ENCODE peak calls at places on chromosomes 12 and 14, in six cellular contexts. R is sigmoid colon, S is HCT116, F is stomach, W is spleen, A is transverse colon. Z is an unnamed sample.

GRCh38 chr12:127479256-127479655 is 787.7 kb upstream of the TMEM132C start:
- DNase-seq in R (no peak), S (no peak), F (no peak), W (no peak), A (no peak), Z (no peak)

GRCh38 chr12:122421263-122421814 is 1.1 kb downstream of the CLIP1 start:
- DNase-seq in R (peak), S (no peak), F (peak), W (peak), A (peak), Z (no peak)

GRCh38 chr12:113852695-113853490 is 113.2 kb downstream of the RBM19 start:
- DNase-seq in R (no peak), S (no peak), F (no peak), W (no peak), A (no peak), Z (no peak)

GRCh38 chr12:91923864-91924263 is 221.8 kb downstream of the BTG1 start:
- DNase-seq in R (no peak), S (no peak), F (no peak), W (peak), A (no peak), Z (no peak)

GRCh38 chr14:91356218-91356763 is 61.3 kb downstream of the CCDC88C start:
- DNase-seq in R (no peak), S (no peak), F (no peak), W (peak), A (no peak), Z (no peak)

GRCh38 chr12:111850526-111850925 is 8.5 kb downstream of the MAPKAPK5 start:
- DNase-seq in R (no peak), S (no peak), F (no peak), W (no peak), A (no peak), Z (no peak)

GRCh38 chr14:31486764-31487163 is 1.1 kb downstream of the GPR33 start:
- DNase-seq in R (no peak), S (no peak), F (no peak), W (no peak), A (no peak), Z (no peak)

GRCh38 chr12:50258167-50258551 is 25.2 kb downstream of the LIMA1 start:
- DNase-seq in R (peak), S (no peak), F (no peak), W (no peak), A (peak), Z (no peak)

GRCh38 chr12:93243689-93244513 is 133.8 kb upstream of the NUDT4 start:
- DNase-seq in R (peak), S (no peak), F (no peak), W (no peak), A (peak), Z (no peak)

GRCh38 chr12:88756917-88757316 is 176.6 kb upstream of the KITLG start:
- DNase-seq in R (no peak), S (no peak), F (no peak), W (no peak), A (no peak), Z (no peak)

GRCh38 chr14:84237881-84238280 is 1292.1 kb upstream of the FLRT2 start:
- DNase-seq in R (no peak), S (no peak), F (no peak), W (no peak), A (no peak), Z (no peak)

GRCh38 chr12:47900480-47901129 is 4.2 kb downstream of the VDR start:
- DNase-seq in R (peak), S (peak), F (peak), W (no peak), A (peak), Z (no peak)

GRCh38 chr14:101623685-101624444 is 62.6 kb downstream of the DIO3 start:
- DNase-seq in R (no peak), S (no peak), F (no peak), W (no peak), A (no peak), Z (no peak)

GRCh38 chr14:21066882-21067502 is 3.1 kb upstream of the ARHGEF40 start:
- DNase-seq in R (no peak), S (peak), F (no peak), W (no peak), A (no peak), Z (no peak)

GRCh38 chr14:58415636-58416559 is 11.4 kb downstream of the TIMM9 start:
- DNase-seq in R (no peak), S (no peak), F (no peak), W (no peak), A (no peak), Z (no peak)

GRCh38 chr12:38157274-38157932 is 159.2 kb upstream of the ALG10B start:
- DNase-seq in R (no peak), S (no peak), F (no peak), W (peak), A (no peak), Z (no peak)

GRCh38 chr14:75800792-75801191 is 139.7 kb downstream of the TTLL5 start:
- DNase-seq in R (no peak), S (no peak), F (no peak), W (no peak), A (no peak), Z (no peak)

GRCh38 chr12:91746976-91747375 is 398.7 kb downstream of the BTG1 start:
- DNase-seq in R (no peak), S (no peak), F (no peak), W (no peak), A (no peak), Z (no peak)

GRCh38 chr14:68576496-68577244 is 216.2 kb downstream of the ZFP36L1 start:
- DNase-seq in R (no peak), S (peak), F (no peak), W (no peak), A (no peak), Z (no peak)

GRCh38 chr12:26740991-26741390 is 92.0 kb downstream of the ITPR2 start:
- DNase-seq in R (no peak), S (no peak), F (no peak), W (no peak), A (no peak), Z (no peak)

GRCh38 chr12:11815397-11815796 is 165.9 kb downstream of the ETV6 start:
- DNase-seq in R (no peak), S (no peak), F (no peak), W (no peak), A (no peak), Z (no peak)

GRCh38 chr12:52126605-52127578 is 47.4 kb downstream of the SMIM41 start:
- DNase-seq in R (no peak), S (no peak), F (peak), W (peak), A (no peak), Z (no peak)

GRCh38 chr12:73517859-73518258 is 1019.8 kb upstream of the ATXN7L3B start:
- DNase-seq in R (no peak), S (no peak), F (no peak), W (no peak), A (no peak), Z (no peak)

GRCh38 chr12:67630373-67631088 is 18.0 kb upstream of the DYRK2 start:
- DNase-seq in R (no peak), S (no peak), F (peak), W (peak), A (peak), Z (no peak)

GRCh38 chr12:47080725-47081502 is 1.2 kb upstream of the AMIGO2 start:
- DNase-seq in R (peak), S (no peak), F (peak), W (peak), A (peak), Z (no peak)

GRCh38 chr12:56988207-56988739 is 18.1 kb downstream of the ZBTB39 start:
- DNase-seq in R (no peak), S (no peak), F (no peak), W (peak), A (no peak), Z (no peak)

GRCh38 chr12:1598757-1599156 is 4.4 kb upstream of the FBXL14 start:
- DNase-seq in R (no peak), S (no peak), F (no peak), W (no peak), A (no peak), Z (no peak)

GRCh38 chr12:120996133-120996746 is 17.9 kb downstream of the HNF1A start:
- DNase-seq in R (no peak), S (no peak), F (no peak), W (peak), A (no peak), Z (no peak)

GRCh38 chr12:26188641-26189040 is 6.7 kb upstream of the SSPN start:
- DNase-seq in R (no peak), S (no peak), F (no peak), W (no peak), A (no peak), Z (no peak)

GRCh38 chr12:127911289-127911688 is 355.7 kb upstream of the TMEM132C start:
- DNase-seq in R (no peak), S (no peak), F (no peak), W (no peak), A (peak), Z (no peak)

GRCh38 chr14:82657186-82657675 is 1123.6 kb upstream of the SEL1L start:
- DNase-seq in R (no peak), S (no peak), F (no peak), W (no peak), A (no peak), Z (no peak)

GRCh38 chr12:13425766-13426165 is 229.2 kb downstream of the EMP1 start:
- DNase-seq in R (no peak), S (no peak), F (no peak), W (no peak), A (no peak), Z (no peak)

DNA sequence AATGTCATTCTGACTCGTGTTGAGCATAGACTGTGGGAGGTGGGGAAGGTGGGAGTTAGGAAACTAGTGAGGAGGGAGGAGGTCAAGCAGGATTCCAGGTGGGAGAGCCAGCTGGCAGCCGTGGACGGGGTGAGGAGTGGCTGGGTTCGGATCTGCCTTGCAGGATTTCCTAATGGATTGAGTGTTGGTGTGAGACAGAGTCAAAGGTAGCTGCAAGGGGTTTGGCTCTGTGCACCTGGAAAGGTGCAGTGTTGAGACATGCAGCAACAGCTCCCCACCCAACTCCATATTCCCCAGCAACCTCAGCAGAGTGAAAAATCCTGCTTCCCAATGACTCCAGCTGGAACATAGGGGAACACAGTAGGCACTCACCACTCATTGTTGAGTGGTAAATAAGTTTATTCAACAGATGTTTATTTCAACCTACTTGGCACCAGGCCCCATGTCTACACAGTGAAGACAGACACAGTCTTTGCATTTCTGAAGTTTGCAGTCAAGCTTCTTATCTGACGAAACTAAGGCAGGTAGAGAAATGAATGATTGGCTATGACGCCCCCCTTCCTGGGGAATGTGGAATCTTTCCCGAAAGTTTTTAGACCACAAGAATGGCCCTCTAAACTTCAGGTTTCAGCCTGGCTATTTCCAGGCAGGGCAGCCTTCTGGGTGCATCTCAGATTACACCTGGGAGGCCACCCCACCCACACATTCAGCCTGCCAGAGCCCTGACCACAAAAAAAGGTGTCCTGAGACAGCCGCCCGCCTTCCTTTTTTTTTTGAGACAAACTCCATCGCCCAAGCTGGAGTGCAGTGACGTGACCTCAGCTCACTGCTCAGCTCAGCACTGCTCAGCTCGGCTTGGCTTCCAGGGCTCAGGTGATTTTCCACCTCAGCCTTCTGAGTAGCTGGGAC is 37.9 kb upstream of the PLEKHG6 start:
- DNase-seq in R (peak), S (peak), F (peak), W (peak), A (no peak), Z (no peak)
- TF ChIP-seq POLR2AphosphoS5 in R (no peak), S (peak), F (no peak), W (no peak), A (no peak), Z (no peak)

DNA sequence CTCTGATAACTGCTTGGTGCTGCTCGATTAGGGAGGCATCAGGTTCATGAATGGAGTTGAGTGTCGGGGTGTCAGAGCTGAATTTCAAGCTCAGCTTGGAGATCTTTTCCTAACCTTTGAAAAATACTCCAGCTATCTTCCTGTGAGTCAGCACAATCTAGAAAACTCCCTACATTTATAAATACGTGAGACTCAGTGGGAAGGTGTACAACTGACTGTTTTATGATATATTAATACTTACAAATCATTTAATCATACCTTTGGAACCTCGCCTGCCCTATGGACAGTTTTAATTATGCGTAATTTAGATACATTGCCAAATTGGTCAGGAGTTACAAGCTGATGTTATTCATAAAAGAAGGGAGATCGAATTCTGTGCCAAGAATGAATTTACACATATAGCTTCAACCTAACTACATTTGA is 961 bp downstream of the CMAS start:
- DNase-seq in R (no peak), S (no peak), F (no peak), W (no peak), A (no peak), Z (no peak)
- TF ChIP-seq POLR2AphosphoS5 in R (no peak), S (no peak), F (no peak), W (no peak), A (no peak), Z (no peak)

GRCh38 chr14:89256273-89256672 is 160.8 kb downstream of the FOXN3 start:
- DNase-seq in R (no peak), S (no peak), F (no peak), W (no peak), A (no peak), Z (no peak)
- TF ChIP-seq POLR2AphosphoS5 in R (no peak), S (no peak), F (no peak), W (no peak), A (no peak), Z (no peak)

GRCh38 chr14:104967414-104968152 is 10.6 kb downstream of the AHNAK2 start:
- DNase-seq in R (peak), S (no peak), F (peak), W (peak), A (no peak), Z (no peak)
- TF ChIP-seq POLR2AphosphoS5 in R (no peak), S (no peak), F (no peak), W (peak), A (no peak), Z (no peak)

DNA sequence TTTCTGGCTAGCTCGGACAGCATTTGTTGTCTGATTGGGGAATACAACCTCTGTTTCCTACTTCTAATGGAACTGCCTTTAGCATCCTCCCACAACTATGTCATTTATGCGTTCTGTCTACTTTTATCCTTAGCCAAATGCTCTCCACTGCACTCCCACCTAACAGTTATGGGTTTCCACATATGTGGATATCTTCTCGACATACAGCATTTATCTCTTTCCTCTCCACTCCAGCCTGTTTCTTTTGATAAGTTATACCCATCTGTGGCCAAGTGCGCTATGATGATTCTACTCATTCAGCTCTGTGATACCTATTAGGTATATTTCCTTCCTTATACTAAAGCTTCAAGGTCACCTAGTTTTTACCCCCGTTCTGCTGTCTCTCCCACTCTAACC is 122.2 kb upstream of the NAP1L1 start:
- DNase-seq in R (no peak), S (no peak), F (no peak), W (no peak), A (no peak), Z (no peak)
- TF ChIP-seq POLR2AphosphoS5 in R (no peak), S (no peak), F (no peak), W (no peak), A (no peak), Z (no peak)

DNA sequence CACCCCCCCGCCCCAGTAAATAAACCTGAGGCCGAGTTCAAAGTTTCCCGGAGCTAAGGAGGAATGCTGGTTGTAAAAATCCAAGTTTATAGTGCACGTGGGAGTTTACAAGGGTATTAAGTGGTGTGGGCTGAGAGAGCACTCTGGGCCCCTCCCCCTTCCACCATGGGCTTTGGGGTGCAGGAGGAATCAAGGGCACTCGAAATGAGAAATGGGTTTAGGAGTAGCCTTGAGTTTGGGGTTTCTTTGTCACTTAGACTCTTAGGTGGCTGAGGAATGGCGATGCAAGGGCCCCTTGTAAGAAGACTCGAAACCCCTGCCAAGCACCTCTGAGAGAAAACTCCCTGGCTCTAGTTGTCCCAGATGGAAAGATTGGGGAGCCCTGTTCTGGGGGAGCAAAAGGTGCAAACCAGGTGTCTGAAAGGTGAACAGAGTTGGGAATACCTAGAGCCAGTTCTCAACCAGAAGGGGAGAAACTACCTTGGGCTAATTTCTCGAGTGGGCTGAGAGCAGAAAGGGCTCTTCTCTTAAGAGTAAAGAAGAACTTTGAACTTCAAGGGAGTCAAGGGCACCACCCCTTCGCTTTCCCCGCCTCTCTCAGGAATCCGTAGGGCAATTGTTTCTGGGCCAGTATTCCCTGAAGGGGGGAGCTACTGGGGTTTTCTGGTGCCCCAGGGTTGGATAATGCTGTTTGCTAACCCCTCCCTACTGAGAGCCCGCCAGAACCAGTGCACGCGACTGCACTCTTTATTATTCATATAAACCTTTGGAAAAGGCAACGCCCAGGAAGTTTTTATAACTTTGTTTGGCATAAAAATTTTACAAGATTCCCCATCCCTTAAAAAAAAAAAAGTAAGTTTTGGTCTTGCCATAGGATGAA is 4.0 kb upstream of the HOTAIR start:
- DNase-seq in R (no peak), S (no peak), F (no peak), W (no peak), A (peak), Z (no peak)
- TF ChIP-seq POLR2AphosphoS5 in R (no peak), S (no peak), F (no peak), W (no peak), A (no peak), Z (no peak)

GRCh38 chr14:39488600-39488999 is 56.4 kb upstream of the FBXO33 start:
- DNase-seq in R (no peak), S (no peak), F (no peak), W (no peak), A (no peak), Z (no peak)
- TF ChIP-seq POLR2AphosphoS5 in R (no peak), S (no peak), F (no peak), W (no peak), A (no peak), Z (no peak)

Z was measured in GM12892.